ENCODE peak calls at places on chromosomes 1 and 21, in four cellular contexts. Y is fibroblast of lung, O is heart left ventricle, A is heart right ventricle. Z is an unnamed sample.

GRCh38 chr21:40054403-40054802 is 187.2 kb downstream of the PCP4 start:
- DNase-seq in A (peak; percentile 21), Y (peak; percentile 36), O (no peak), Z (no peak)

GRCh38 chr1:149942207-149942606 is 5.5 kb upstream of the MTMR11 start:
- DNase-seq in Y (peak; percentile 29), A (peak; percentile 48), O (no peak), Z (peak; percentile 34)

GRCh38 chr1:147673401-147673800 is 3.1 kb upstream of the ACP6 start:
- DNase-seq in A (no peak), Y (peak; percentile 76), O (no peak), Z (no peak)

GRCh38 chr1:26328597-26328996 is 10.8 kb downstream of the CD52 start:
- DNase-seq in O (no peak), Y (no peak), A (no peak), Z (no peak)

GRCh38 chr1:37622131-37622530 is 12.6 kb downstream of the RSPO1 start:
- DNase-seq in A (no peak), O (no peak), Y (no peak), Z (no peak)

GRCh38 chr1:91757760-91758545 is 128.0 kb downstream of the TGFBR3 start:
- DNase-seq in O (no peak), A (no peak), Y (no peak), Z (no peak)

GRCh38 chr1:33220701-33221384 is 35.4 kb upstream of the ZNF362 start:
- DNase-seq in A (no peak), O (peak; percentile 22), Y (peak; percentile 61), Z (peak; percentile 60)

GRCh38 chr1:9559673-9560072 is 20.4 kb downstream of the SLC25A33 start:
- DNase-seq in A (no peak), Y (no peak), O (no peak), Z (no peak)

GRCh38 chr1:215113776-215114153 is 31.2 kb downstream of the KCNK2 start:
- DNase-seq in O (no peak), Y (no peak), A (no peak), Z (no peak)

GRCh38 chr1:2303016-2303775 is 75.1 kb downstream of the SKI start:
- DNase-seq in Y (no peak), A (no peak), O (peak; percentile 25), Z (no peak)

GRCh38 chr21:31284797-31285397 is 59.2 kb downstream of the TIAM1 start:
- DNase-seq in Y (peak; percentile 59), A (no peak), O (peak; percentile 34), Z (peak; percentile 65)

GRCh38 chr21:38955495-38955894 is 149.8 kb downstream of the ETS2 start:
- DNase-seq in Y (peak; percentile 75), O (peak; percentile 69), A (peak; percentile 53), Z (peak; percentile 54)

GRCh38 chr1:30134466-30135217 is 588.7 kb downstream of the MATN1 start:
- DNase-seq in O (no peak), Y (no peak), A (no peak), Z (no peak)

GRCh38 chr1:59367269-59368006 is 70.5 kb downstream of the FGGY start:
- DNase-seq in O (peak; percentile 80), A (peak; percentile 29), Y (peak; percentile 96), Z (peak; percentile 92)

GRCh38 chr1:31782066-31782762 is 18.1 kb upstream of the ADGRB2 start:
- DNase-seq in O (peak; percentile 33), Y (no peak), A (no peak), Z (no peak)

GRCh38 chr1:156963621-156964020 is 43.2 kb downstream of the LRRC71 start:
- DNase-seq in O (peak; percentile 45), Y (no peak), A (no peak), Z (no peak)

GRCh38 chr1:246157516-246157915 is 349.6 kb downstream of the SMYD3 start:
- DNase-seq in O (no peak), Y (no peak), A (no peak), Z (no peak)

GRCh38 chr1:157894613-157895012 is 53.0 kb upstream of the CD5L start:
- DNase-seq in A (no peak), O (no peak), Y (no peak), Z (no peak)

GRCh38 chr21:42009831-42010506 is at the start of gene ZBTB21:
- DNase-seq in A (peak; percentile 99), Y (peak; percentile 93), O (peak; percentile 99), Z (peak; percentile 99)

GRCh38 chr1:11707621-11708276 is 16.2 kb downstream of the DRAXIN start:
- DNase-seq in O (peak; percentile 89), Y (no peak), A (peak; percentile 82), Z (peak; percentile 86)

GRCh38 chr1:193111641-193112090 is 6.5 kb upstream of the GLRX2 start:
- DNase-seq in O (peak; percentile 70), Y (peak; percentile 85), A (no peak), Z (peak; percentile 84)

GRCh38 chr1:13732971-13733667 is 33.1 kb downstream of the PRDM2 start:
- DNase-seq in O (no peak), A (no peak), Y (no peak), Z (no peak)

GRCh38 chr1:63662846-63663245 is 69.6 kb downstream of the PGM1 start:
- DNase-seq in O (no peak), Y (peak; percentile 85), A (no peak), Z (no peak)

GRCh38 chr1:16168622-16169021 is 12.8 kb upstream of the EPHA2 start:
- DNase-seq in A (no peak), Y (no peak), O (no peak), Z (no peak)

GRCh38 chr1:33036051-33036525 is 595 bp downstream of the AK2 start:
- DNase-seq in Y (no peak), O (no peak), A (no peak), Z (no peak)

GRCh38 chr1:44411861-44412260 is 6.8 kb downstream of the RNF220 start:
- DNase-seq in Y (no peak), O (no peak), A (no peak), Z (no peak)

GRCh38 chr1:168987923-168988322 is 118.6 kb upstream of the ATP1B1 start:
- DNase-seq in Y (no peak), O (no peak), A (no peak), Z (no peak)

GRCh38 chr1:167791281-167792209 is 69.8 kb downstream of the MPZL1 start:
- DNase-seq in A (peak; percentile 50), O (peak; percentile 59), Y (peak; percentile 87), Z (peak; percentile 21)

GRCh38 chr1:236280438-236281285 is 1.1 kb downstream of the ERO1B start:
- DNase-seq in O (no peak), Y (no peak), A (peak; percentile 8), Z (no peak)

GRCh38 chr1:67479146-67479891 is 49.1 kb upstream of the SERBP1 start:
- DNase-seq in A (peak; percentile 28), Y (peak; percentile 53), O (no peak), Z (peak; percentile 74)

GRCh38 chr1:54118704-54119103 is 34.1 kb downstream of the CDCP2 start:
- DNase-seq in O (no peak), A (no peak), Y (peak; percentile 93), Z (no peak)

GRCh38 chr1:87074001-87074795 is 159.8 kb downstream of the HS2ST1 start:
- DNase-seq in Y (peak; percentile 36), O (no peak), A (no peak), Z (no peak)

GRCh38 chr1:12203216-12204007 is 26.4 kb upstream of the VPS13D start:
- DNase-seq in A (no peak), O (no peak), Y (no peak), Z (peak; percentile 46)

GRCh38 chr21:32726742-32727477 is 903 bp downstream of the SYNJ1 start:
- DNase-seq in O (peak; percentile 44), Y (peak; percentile 21), A (peak; percentile 41), Z (peak; percentile 59)

GRCh38 chr1:1281533-1282321 is 1.5 kb downstream of the SCNN1D start:
- DNase-seq in Y (peak; percentile 69), O (peak; percentile 92), A (peak; percentile 77), Z (peak; percentile 87)

Z was measured in right cardiac atrium.